ENCODE peak calls at places on chromosomes 3 and 15, in eight cellular contexts. Z is Panc1; J is PC-9; U is RWPE2; S is psoas muscle; R is heart left ventricle; T is upper lobe of right lung; N is CD8-positive, alpha-beta memory T cell. Y is an unnamed sample. For H3K36me3, the result is how much of the 10 kb centered on the place peaks cover.

GRCh38 chr3:134094491-134094890 is 64.8 kb upstream of the SLCO2A1 start:
- DNase-seq in U (no peak), Z (no peak), J (no peak), T (no peak), R (no peak), S (no peak), N (no peak), Y (no peak)

GRCh38 chr3:13006216-13006990 is 66.8 kb downstream of the IQSEC1 start:
- DNase-seq in U (no peak), R (no peak), Z (no peak), J (no peak), N (no peak), T (no peak), S (no peak), Y (no peak)

GRCh38 chr3:16447156-16447555 is 66.3 kb downstream of the RFTN1 start:
- DNase-seq in S (no peak), T (no peak), Z (no peak), N (no peak), U (no peak), R (no peak), J (no peak), Y (no peak)

GRCh38 chr3:3296858-3297430 is 117.5 kb upstream of the CRBN start:
- DNase-seq in Z (no peak), U (no peak), T (no peak), N (no peak), S (no peak), J (no peak), R (no peak), Y (no peak)

GRCh38 chr3:31634485-31634884 is 101.8 kb downstream of the STT3B start:
- DNase-seq in J (no peak), T (no peak), Z (no peak), U (no peak), S (no peak), R (no peak), N (no peak), Y (no peak)

GRCh38 chr15:81029416-81030367 is 29.0 kb downstream of the TLNRD1 start:
- DNase-seq in R (no peak), S (no peak), Z (no peak), N (no peak), J (no peak), T (no peak), U (no peak), Y (no peak)

GRCh38 chr3:38029400-38030125 is at the start of gene PLCD1:
- DNase-seq in J (peak), S (peak), R (peak), Z (no peak), T (peak), U (no peak), N (peak), Y (peak)

GRCh38 chr3:48709051-48709461 is 8.0 kb downstream of the IP6K2 start:
- DNase-seq in U (peak), R (no peak), S (no peak), T (no peak), Z (no peak), N (no peak), J (no peak), Y (no peak)

GRCh38 chr3:67357610-67358458 is 296.6 kb downstream of the SUCLG2 start:
- DNase-seq in N (no peak), T (no peak), R (no peak), Z (peak), U (no peak), S (no peak), J (no peak), Y (peak)

GRCh38 chr3:134052370-134052769 is 22.6 kb upstream of the SLCO2A1 start:
- DNase-seq in R (no peak), J (no peak), Z (no peak), N (no peak), T (peak), S (no peak), U (peak), Y (no peak)

GRCh38 chr3:141052570-141053069 is 1.5 kb downstream of the SPSB4 start:
- DNase-seq in S (peak), U (no peak), J (no peak), R (peak), Z (no peak), N (no peak), T (no peak), Y (peak)

GRCh38 chr15:69718916-69719315 is 266.3 kb downstream of the RPLP1 start:
- DNase-seq in R (peak), S (no peak), T (peak), J (no peak), Z (no peak), U (no peak), N (peak), Y (no peak)

GRCh38 chr3:24763421-24763820 is 268.8 kb upstream of the THRB start:
- DNase-seq in T (no peak), S (no peak), U (no peak), R (no peak), Z (no peak), N (no peak), J (no peak), Y (no peak)

GRCh38 chr3:150407818-150408231 is 273 bp upstream of the TSC22D2 start:
- DNase-seq in Z (no peak), N (no peak), J (no peak), S (no peak), T (peak), R (no peak), U (no peak), Y (no peak)

GRCh38 chr3:183252973-183253363 is at the start of gene B3GNT5:
- DNase-seq in S (peak), T (peak), N (peak), R (peak), U (peak), Z (no peak), J (peak), Y (peak)

GRCh38 chr3:123637841-123638240 is 53.0 kb upstream of the HACD2 start:
- DNase-seq in R (no peak), N (no peak), Z (no peak), J (no peak), U (no peak), T (no peak), S (no peak), Y (no peak)
- H3K36me3 ChIP-seq in R (under half), N (under half), Z (under half), J (under half), U (under half), T (under half), S (under half), Y (under half)

GRCh38 chr15:73709671-73710070 is 25.5 kb downstream of the CD276 start:
- DNase-seq in T (no peak), R (no peak), U (no peak), J (no peak), Z (no peak), S (no peak), N (no peak), Y (no peak)
- H3K36me3 ChIP-seq in T (under half), R (under half), U (half or more), J (under half), Z (under half), S (half or more), N (under half), Y (under half)

DNA sequence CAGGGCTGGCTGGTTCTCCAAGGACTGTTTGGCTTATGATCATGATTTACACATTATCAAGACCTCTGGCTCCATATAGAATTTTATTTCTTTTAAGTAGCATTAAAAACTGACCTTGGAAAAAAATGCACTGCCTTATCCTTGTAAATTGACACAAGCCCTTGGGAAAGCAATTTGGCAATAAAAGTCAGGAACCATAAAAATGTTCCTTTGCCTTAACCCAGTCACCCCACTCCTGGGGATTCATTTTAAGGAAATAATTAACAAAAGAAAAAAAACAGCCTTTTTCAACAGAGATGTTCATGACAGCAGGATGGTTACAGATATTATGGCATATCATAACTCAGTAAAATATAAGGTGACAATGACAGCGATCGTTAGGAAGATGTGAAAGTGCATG is 51.6 kb upstream of the NR2E3 start:
- DNase-seq in T (no peak), R (no peak), J (no peak), Z (no peak), U (no peak), N (no peak), S (no peak), Y (no peak)
- H3K36me3 ChIP-seq in T (under half), R (under half), J (under half), Z (under half), U (half or more), N (under half), S (under half), Y (under half)

DNA sequence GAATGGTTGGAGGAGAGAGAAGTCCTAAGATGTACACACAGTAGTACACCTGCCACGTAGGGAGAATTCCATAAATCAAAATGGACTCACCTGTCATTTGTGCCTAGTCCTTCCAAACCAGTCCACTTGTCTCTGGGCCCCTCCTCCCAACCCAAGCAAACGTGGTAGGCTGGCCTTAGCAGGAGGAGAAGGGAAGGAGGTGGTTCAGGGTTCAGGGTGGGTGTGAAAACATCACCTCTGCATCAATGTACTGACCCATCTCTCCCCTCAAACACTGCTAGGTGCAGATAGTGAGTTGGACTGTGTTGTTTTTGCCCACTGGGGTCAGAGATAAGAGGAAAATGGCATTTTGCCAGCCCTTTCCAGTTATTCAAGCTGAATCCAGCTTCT is 99.3 kb downstream of the MME start:
- DNase-seq in N (no peak), T (no peak), Z (no peak), U (no peak), S (no peak), R (no peak), J (no peak), Y (no peak)
- H3K36me3 ChIP-seq in N (under half), T (under half), Z (under half), U (under half), S (under half), R (under half), J (under half), Y (under half)

DNA sequence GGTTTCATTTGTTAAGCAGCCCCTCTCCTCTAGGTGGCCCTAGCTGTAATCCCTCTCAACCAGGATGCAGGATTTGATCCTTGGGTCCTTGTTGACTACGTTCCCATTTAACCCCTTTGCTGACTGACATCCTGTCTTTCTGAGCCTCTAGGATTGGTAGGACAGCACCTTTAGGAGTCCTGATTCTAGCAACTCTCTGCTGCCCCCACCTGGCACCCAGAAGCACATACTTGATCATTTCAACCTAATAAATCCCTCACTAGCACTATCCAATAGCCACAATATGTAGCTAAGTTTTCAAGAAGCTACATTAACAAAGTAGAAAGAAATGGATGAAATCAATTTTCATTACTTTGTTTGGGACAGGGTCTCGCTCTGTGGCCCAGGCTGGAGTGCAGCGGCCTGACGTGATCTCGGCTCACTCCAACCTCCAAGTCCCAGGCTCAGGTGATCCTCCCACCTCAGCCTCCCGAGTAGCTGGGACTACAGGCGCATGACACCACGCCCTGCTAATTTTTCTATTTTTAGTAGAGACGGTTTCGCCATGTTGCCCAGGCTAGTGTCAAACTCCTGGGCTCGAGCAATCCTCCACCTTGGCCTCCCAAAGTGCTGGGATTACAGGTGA is 28.3 kb downstream of the RSL24D1 start:
- DNase-seq in Z (peak), U (no peak), S (peak), N (peak), T (peak), R (peak), J (peak), Y (peak)
- H3K36me3 ChIP-seq in Z (under half), U (under half), S (under half), N (under half), T (under half), R (under half), J (under half), Y (under half)

DNA sequence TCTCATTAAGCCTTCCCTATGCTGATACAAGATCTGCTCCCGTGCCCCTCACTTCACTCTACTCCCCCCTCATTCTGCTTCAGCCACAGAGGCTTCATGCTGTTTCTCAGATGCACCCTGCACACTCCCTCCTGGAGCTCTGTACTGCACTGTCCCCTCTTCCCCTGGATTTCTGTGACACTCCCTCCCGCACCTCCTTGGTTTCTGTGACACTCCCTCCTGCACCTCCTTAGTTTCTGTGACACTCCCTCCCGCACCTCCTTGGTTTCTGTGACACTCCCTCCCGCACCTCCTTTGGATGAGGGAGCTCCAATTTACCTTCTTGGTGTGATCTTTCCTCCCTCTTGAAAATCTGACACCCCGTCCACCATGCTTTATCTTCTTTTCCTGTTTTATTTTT is 28.2 kb downstream of the BDH1 start:
- DNase-seq in N (no peak), Z (no peak), J (no peak), R (no peak), U (no peak), T (no peak), S (no peak), Y (no peak)
- H3K36me3 ChIP-seq in N (under half), Z (under half), J (under half), R (under half), U (under half), T (under half), S (under half), Y (under half)

Y was measured in pancreas.